ENCODE peak calls at places on chromosome 12, in five cellular contexts. R is omental fat pad, W is neural crest cell, L is upper lobe of right lung, J is foreskin fibroblast. P is an unnamed sample.

GRCh38 chr12:63922446-63922845 is 77.9 kb downstream of the SRGAP1 start:
- DNase-seq in R (no peak), W (no peak), L (no peak), J (peak), P (no peak)

GRCh38 chr12:6582196-6582595 is 14.1 kb upstream of the NOP2 start:
- DNase-seq in R (no peak), W (no peak), L (no peak), J (no peak), P (no peak)

GRCh38 chr12:6809056-6809455 is 12.6 kb upstream of the GPR162 start:
- DNase-seq in R (no peak), W (no peak), L (no peak), J (no peak), P (no peak)

GRCh38 chr12:131408484-131408883 is 302.4 kb upstream of the SFSWAP start:
- DNase-seq in R (no peak), W (no peak), L (no peak), J (no peak), P (no peak)

GRCh38 chr12:30753761-30754382 is 879 bp downstream of the CAPRIN2 start:
- DNase-seq in R (no peak), W (no peak), L (no peak), J (peak), P (no peak)

GRCh38 chr12:107912421-107913004 is 138.0 kb downstream of the ASCL4 start:
- DNase-seq in R (no peak), W (peak), L (peak), J (no peak), P (peak)

GRCh38 chr12:106229036-106229591 is 18.7 kb downstream of the CKAP4 start:
- DNase-seq in R (no peak), W (no peak), L (no peak), J (no peak), P (no peak)

GRCh38 chr12:53005215-53005985 is 856 bp upstream of the EIF4B start:
- DNase-seq in R (no peak), W (no peak), L (peak), J (no peak), P (no peak)

GRCh38 chr12:20376984-20377383 is 8.6 kb downstream of the PDE3A start:
- DNase-seq in R (no peak), W (no peak), L (no peak), J (peak), P (no peak)
- TF ChIP-seq CTCF in R (no peak), W (peak), L (peak), J (peak), P (peak)

DNA sequence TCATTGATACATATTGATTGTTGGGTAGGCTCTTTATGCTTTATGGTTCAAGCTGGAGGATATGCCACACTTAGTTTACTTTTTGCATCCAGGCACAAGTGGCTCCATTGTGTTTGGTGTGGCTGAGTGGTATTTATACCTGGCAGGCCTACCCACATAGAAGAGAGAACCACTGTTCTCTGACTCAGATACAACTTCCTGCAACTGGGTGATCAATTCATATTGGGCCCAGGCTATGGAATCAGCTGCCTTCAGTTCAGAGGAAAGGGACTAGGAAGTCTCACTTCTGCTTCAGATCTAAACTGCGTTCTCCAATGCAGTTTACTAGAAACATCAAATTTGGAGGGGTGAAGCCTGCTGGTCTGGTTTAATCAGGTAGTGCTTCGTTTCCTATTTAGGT is 49.8 kb upstream of the LRRK2 start:
- DNase-seq in R (no peak), W (no peak), L (no peak), J (no peak), P (no peak)
- TF ChIP-seq CTCF in R (no peak), W (no peak), L (no peak), J (no peak), P (no peak)

GRCh38 chr12:26948309-26948708 is 10.0 kb downstream of the FGFR1OP2 start:
- DNase-seq in R (no peak), W (no peak), L (no peak), J (no peak), P (no peak)
- TF ChIP-seq CTCF in R (no peak), W (no peak), L (no peak), J (no peak), P (no peak)

GRCh38 chr12:89504560-89505346 is 19.8 kb downstream of the GALNT4 start:
- DNase-seq in R (no peak), W (no peak), L (no peak), J (peak), P (no peak)
- TF ChIP-seq CTCF in R (no peak), W (peak), L (no peak), J (no peak), P (no peak)

GRCh38 chr12:101671157-101671791 is 26.2 kb upstream of the CHPT1 start:
- DNase-seq in R (no peak), W (no peak), L (no peak), J (no peak), P (no peak)

GRCh38 chr12:101671839-101672238 is 25.6 kb upstream of the CHPT1 start:
- DNase-seq in R (no peak), W (no peak), L (no peak), J (no peak), P (no peak)

GRCh38 chr12:101680240-101680639 is 17.2 kb upstream of the CHPT1 start:
- DNase-seq in R (no peak), W (no peak), L (no peak), J (no peak), P (no peak)

GRCh38 chr12:101678081-101678480 is 19.4 kb upstream of the CHPT1 start:
- DNase-seq in R (no peak), W (no peak), L (no peak), J (no peak), P (no peak)

DNA sequence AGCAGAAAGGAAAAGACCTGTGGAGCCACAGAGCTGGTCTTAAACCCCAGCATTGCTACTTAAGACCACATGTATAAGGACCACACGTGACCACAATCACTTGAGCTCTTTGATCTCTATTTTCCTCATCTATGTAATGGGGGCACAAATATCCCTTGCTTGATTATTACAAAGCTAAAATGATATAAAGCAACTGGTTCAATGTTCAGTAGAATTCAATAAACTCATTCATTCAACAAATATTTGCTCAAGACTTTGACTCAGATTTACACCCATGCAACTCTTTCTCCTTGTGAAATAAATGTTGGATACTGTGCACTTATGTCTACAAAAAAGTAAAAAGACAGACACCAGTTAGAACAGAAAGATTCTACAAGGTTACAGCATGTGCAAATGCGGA is 21.9 kb upstream of the CHPT1 start:
- DNase-seq in R (no peak), W (no peak), L (no peak), J (no peak), P (no peak)
- TF ChIP-seq CTCF in R (no peak), W (no peak), L (no peak), J (no peak), P (no peak)

P was measured in progenitor cell of endocrine pancreas.